ENCODE peak calls at places on chromosomes 7 and 10, in eight cellular contexts. J is pancreas, E is uterus, C is PC-3, D is upper lobe of right lung, B is aorta, P is psoas muscle, F is heart right ventricle. W is an unnamed sample.

GRCh38 chr10:15744217-15744865 is 24.6 kb upstream of the ITGA8 start:
- DNase-seq in J (no peak), E (no peak), C (peak; percentile 34), D (no peak), B (peak; percentile 56), P (no peak), F (no peak), W (peak; percentile 36)

GRCh38 chr7:69412331-69413146 is 185.7 kb upstream of the AUTS2 start:
- DNase-seq in J (no peak), E (no peak), C (no peak), D (no peak), B (peak; percentile 62), P (peak; percentile 50), F (peak; percentile 31), W (no peak)

GRCh38 chr10:13617146-13617545 is 30.4 kb downstream of the PRPF18 start:
- DNase-seq in J (no peak), E (no peak), C (no peak), D (no peak), B (no peak), P (no peak), F (no peak), W (no peak)

GRCh38 chr10:93211989-93212388 is 138.3 kb downstream of the CYP26A1 start:
- DNase-seq in J (no peak), E (no peak), C (no peak), D (no peak), B (no peak), P (no peak), F (no peak), W (no peak)

GRCh38 chr10:103871006-103871405 is 15.6 kb upstream of the SH3PXD2A start:
- DNase-seq in J (no peak), E (no peak), C (no peak), D (no peak), B (no peak), P (no peak), F (no peak), W (no peak)

GRCh38 chr7:31815796-31816195 is 128.8 kb downstream of the PPP1R17 start:
- DNase-seq in J (no peak), E (no peak), C (peak; percentile 84), D (no peak), B (no peak), P (no peak), F (no peak), W (no peak)

GRCh38 chr7:148763622-148764021 is 64.9 kb downstream of the CUL1 start:
- DNase-seq in J (no peak), E (no peak), C (no peak), D (no peak), B (no peak), P (no peak), F (no peak), W (no peak)

GRCh38 chr10:30555465-30555864 is 74.1 kb downstream of the LYZL2 start:
- DNase-seq in J (no peak), E (no peak), C (no peak), D (no peak), B (no peak), P (no peak), F (no peak), W (no peak)

GRCh38 chr7:112185005-112185834 is 21.0 kb downstream of the DOCK4 start:
- DNase-seq in J (no peak), E (no peak), C (peak; percentile 21), D (no peak), B (no peak), P (no peak), F (no peak), W (no peak)

GRCh38 chr7:47453093-47454056 is 128.5 kb downstream of the TNS3 start:
- DNase-seq in J (peak; percentile 84), E (peak; percentile 69), C (peak; percentile 93), D (peak; percentile 86), B (peak; percentile 91), P (peak; percentile 80), F (peak; percentile 58), W (peak; percentile 72)

GRCh38 chr10:27998178-27998953 is 513 bp downstream of the ODAD2 start:
- DNase-seq in J (peak; percentile 74), E (peak; percentile 40), C (peak; percentile 27), D (peak; percentile 70), B (peak; percentile 51), P (peak; percentile 16), F (peak; percentile 26), W (peak; percentile 77)

GRCh38 chr10:80684217-80684616 is 146.5 kb downstream of the SH2D4B start:
- DNase-seq in J (no peak), E (no peak), C (peak; percentile 13), D (no peak), B (no peak), P (no peak), F (no peak), W (no peak)

GRCh38 chr7:151871904-151872303 is 5.0 kb downstream of the PRKAG2 start:
- DNase-seq in J (no peak), E (no peak), C (peak; percentile 48), D (no peak), B (peak; percentile 30), P (no peak), F (no peak), W (no peak)

GRCh38 chr7:29408841-29409243 is 154.8 kb upstream of the PRR15 start:
- DNase-seq in J (no peak), E (peak; percentile 44), C (peak; percentile 94), D (no peak), B (no peak), P (no peak), F (no peak), W (peak; percentile 49)

GRCh38 chr10:73781879-73782748 is at the start of gene CHCHD1:
- DNase-seq in J (peak; percentile 95), E (peak; percentile 92), C (peak; percentile 100), D (peak; percentile 96), B (peak; percentile 96), P (peak; percentile 94), F (peak; percentile 95), W (peak; percentile 93)

DNA sequence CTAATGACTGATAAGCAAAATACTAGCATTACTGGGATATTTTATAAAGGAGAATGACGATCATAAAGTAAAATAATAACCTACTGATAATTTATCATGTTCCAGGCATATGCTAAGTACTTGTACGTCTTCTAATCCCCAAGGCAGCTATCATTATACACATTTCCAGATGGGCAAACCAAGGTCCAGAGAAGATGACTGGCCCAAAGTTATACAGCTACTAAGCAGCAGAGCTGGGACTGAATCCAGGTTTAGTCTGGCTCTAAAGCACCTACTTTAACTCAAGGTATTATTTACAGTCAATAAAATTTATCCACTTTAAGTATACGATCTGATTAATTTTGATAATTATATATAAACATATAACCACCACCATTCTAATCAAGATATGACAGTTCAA is 126.9 kb downstream of the CPEB3 start:
- DNase-seq in J (no peak), E (no peak), C (no peak), D (no peak), B (no peak), P (no peak), F (no peak), W (no peak)
- H3K4me3 ChIP-seq in J (no peak overlapping the region), E (no peak overlapping the region), C (no peak overlapping the region), D (no peak overlapping the region), B (no peak overlapping the region), P (no peak overlapping the region), F (no peak overlapping the region), W (no peak overlapping the region)

GRCh38 chr10:123392182-123392930 is 238.2 kb downstream of the BUB3 start:
- DNase-seq in J (no peak), E (no peak), C (no peak), D (no peak), B (no peak), P (no peak), F (no peak), W (no peak)
- H3K9me3 ChIP-seq in J (no peaks in the 10 kb centered on the region), E (no peaks in the 10 kb centered on the region), C (no peaks in the 10 kb centered on the region), D (no peaks in the 10 kb centered on the region), B (peaks cover 2% of the 10 kb centered on the region), P (no peaks in the 10 kb centered on the region), F (peaks cover 9% of the 10 kb centered on the region), W (no peaks in the 10 kb centered on the region)

GRCh38 chr7:133563196-133563707 is 310.4 kb downstream of the EXOC4 start:
- DNase-seq in J (no peak), E (no peak), C (no peak), D (no peak), B (no peak), P (no peak), F (no peak), W (no peak)

GRCh38 chr7:133561361-133561760 is 308.5 kb downstream of the EXOC4 start:
- DNase-seq in J (no peak), E (no peak), C (no peak), D (no peak), B (no peak), P (no peak), F (no peak), W (no peak)

GRCh38 chr7:133564484-133564883 is 311.6 kb downstream of the EXOC4 start:
- DNase-seq in J (no peak), E (no peak), C (peak; percentile 9), D (no peak), B (no peak), P (no peak), F (no peak), W (no peak)

GRCh38 chr7:133560900-133561299 is 308.0 kb downstream of the EXOC4 start:
- DNase-seq in J (no peak), E (no peak), C (no peak), D (no peak), B (no peak), P (no peak), F (no peak), W (no peak)

GRCh38 chr7:133562617-133563016 is 309.7 kb downstream of the EXOC4 start:
- DNase-seq in J (no peak), E (no peak), C (no peak), D (no peak), B (no peak), P (no peak), F (no peak), W (no peak)
- H3K4me3 ChIP-seq in J (no peak overlapping the region), E (no peak overlapping the region), C (no peak overlapping the region), D (no peak overlapping the region), B (no peak overlapping the region), P (no peak overlapping the region), F (no peak overlapping the region), W (no peak overlapping the region)

GRCh38 chr7:157828190-157828589 is 491.4 kb downstream of the DNAJB6 start:
- DNase-seq in J (peak; percentile 19), E (no peak), C (no peak), D (no peak), B (no peak), P (no peak), F (no peak), W (no peak)

GRCh38 chr7:157830331-157830730 is 493.5 kb downstream of the DNAJB6 start:
- DNase-seq in J (peak; percentile 39), E (no peak), C (no peak), D (peak; percentile 52), B (no peak), P (no peak), F (no peak), W (no peak)

GRCh38 chr7:157828881-157829280 is 492.1 kb downstream of the DNAJB6 start:
- DNase-seq in J (no peak), E (no peak), C (no peak), D (no peak), B (peak; percentile 24), P (no peak), F (no peak), W (no peak)

GRCh38 chr7:157827863-157828160 is 491.0 kb downstream of the DNAJB6 start:
- DNase-seq in J (no peak), E (no peak), C (no peak), D (peak; percentile 30), B (peak; percentile 23), P (no peak), F (no peak), W (no peak)

DNA sequence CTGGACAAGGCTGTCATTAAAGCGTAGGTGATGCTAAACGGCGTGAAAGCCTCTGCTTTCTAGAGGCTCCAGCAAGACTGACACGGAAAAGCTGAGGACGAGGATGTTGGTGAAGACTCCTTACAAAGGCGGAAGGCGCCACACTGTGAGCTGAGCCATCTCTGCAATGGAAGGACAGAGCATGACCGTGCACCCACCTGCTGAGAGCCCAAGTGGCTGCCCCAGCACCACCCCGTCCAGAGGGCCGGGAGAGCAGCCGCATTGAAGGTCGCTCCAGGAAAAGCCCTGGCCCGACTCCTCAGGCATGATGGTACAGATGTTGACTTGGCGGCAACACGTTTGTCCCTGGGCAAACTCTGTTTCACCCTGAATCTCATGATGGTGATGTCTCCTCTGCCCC is 492.7 kb downstream of the DNAJB6 start:
- DNase-seq in J (peak; percentile 49), E (no peak), C (no peak), D (peak; percentile 58), B (peak; percentile 14), P (no peak), F (no peak), W (no peak)
- H3K9me3 ChIP-seq in J (no peaks in the 10 kb centered on the region), E (no peaks in the 10 kb centered on the region), C (no peaks in the 10 kb centered on the region), D (no peaks in the 10 kb centered on the region), B (no peaks in the 10 kb centered on the region), P (no peaks in the 10 kb centered on the region), F (no peaks in the 10 kb centered on the region), W (no peaks in the 10 kb centered on the region)

W was measured in MG63.